ENCODE peak calls at places on chromosomes 7 and 10, in seven cellular contexts. G is stomach, H is spleen, R is H1, E is transverse colon, P is GM23338, Y is suprapubic skin. L is an unnamed sample.

GRCh38 chr7:7681191-7681935 is 37.0 kb downstream of the RPA3 start:
- DNase-seq in G (no peak), H (no peak), R (no peak), E (peak), P (peak), Y (no peak), L (peak)

GRCh38 chr10:131084791-131085585 is 226.5 kb downstream of the TCERG1L start:
- DNase-seq in G (no peak), H (no peak), R (no peak), E (no peak), P (no peak), Y (no peak), L (no peak)

GRCh38 chr10:49435225-49435624 is 39.3 kb upstream of the DRGX start:
- DNase-seq in G (no peak), H (no peak), R (no peak), E (no peak), P (peak), Y (no peak), L (no peak)

GRCh38 chr10:73601486-73601921 is 10.4 kb upstream of the USP54 start:
- DNase-seq in G (peak), H (no peak), R (no peak), E (peak), P (peak), Y (no peak), L (no peak)

GRCh38 chr7:126842451-126842850 is 410.3 kb downstream of the GRM8 start:
- DNase-seq in G (no peak), H (no peak), R (no peak), E (no peak), P (no peak), Y (no peak), L (no peak)

GRCh38 chr10:103545366-103545765 is 51.9 kb downstream of the NEURL1 start:
- DNase-seq in G (peak), H (peak), R (no peak), E (no peak), P (no peak), Y (peak), L (no peak)

GRCh38 chr7:18890134-18890533 is 227.3 kb downstream of the TWIST1 start:
- DNase-seq in G (no peak), H (no peak), R (no peak), E (no peak), P (no peak), Y (no peak), L (no peak)

GRCh38 chr7:74598558-74598957 is 59.0 kb upstream of the GTF2I start:
- DNase-seq in G (no peak), H (no peak), R (no peak), E (no peak), P (no peak), Y (no peak), L (no peak)

GRCh38 chr7:32937344-32938174 is 19.7 kb upstream of the FKBP9 start:
- DNase-seq in G (peak), H (no peak), R (no peak), E (peak), P (no peak), Y (peak), L (no peak)

GRCh38 chr7:26381476-26382175 is 90.0 kb downstream of the SNX10 start:
- DNase-seq in G (no peak), H (no peak), R (no peak), E (no peak), P (no peak), Y (no peak), L (no peak)

GRCh38 chr7:91240546-91240945 is 23.7 kb upstream of the FZD1 start:
- DNase-seq in G (no peak), H (no peak), R (no peak), E (no peak), P (no peak), Y (no peak), L (no peak)

GRCh38 chr10:92173996-92174395 is 116.9 kb downstream of the CPEB3 start:
- DNase-seq in G (no peak), H (no peak), R (no peak), E (no peak), P (peak), Y (no peak), L (no peak)

GRCh38 chr7:445020-445419 is 74.6 kb downstream of the PDGFA start:
- DNase-seq in G (no peak), H (no peak), R (no peak), E (no peak), P (no peak), Y (no peak), L (no peak)

GRCh38 chr7:105589221-105590077 is 8.2 kb upstream of the EFCAB10 start:
- DNase-seq in G (peak), H (no peak), R (no peak), E (peak), P (peak), Y (no peak), L (peak)

GRCh38 chr10:12777840-12778585 is 223.5 kb downstream of the CCDC3 start:
- DNase-seq in G (no peak), H (no peak), R (no peak), E (no peak), P (no peak), Y (no peak), L (no peak)

GRCh38 chr10:70462349-70462984 is 16.1 kb upstream of the PALD1 start:
- DNase-seq in G (peak), H (peak), R (no peak), E (peak), P (no peak), Y (no peak), L (no peak)

GRCh38 chr7:146249272-146249671 is 132.7 kb downstream of the CNTNAP2 start:
- DNase-seq in G (no peak), H (no peak), R (no peak), E (no peak), P (no peak), Y (no peak), L (no peak)

GRCh38 chr7:24573008-24573553 is at the start of gene PALS2:
- DNase-seq in G (peak), H (peak), R (no peak), E (peak), P (peak), Y (peak), L (no peak)

GRCh38 chr7:98755138-98755898 is 114.5 kb downstream of the TMEM130 start:
- DNase-seq in G (no peak), H (no peak), R (no peak), E (no peak), P (peak), Y (no peak), L (no peak)

GRCh38 chr7:49074538-49074937 is 150.2 kb downstream of the CDC14C start:
- DNase-seq in G (no peak), H (no peak), R (no peak), E (no peak), P (no peak), Y (no peak), L (no peak)

GRCh38 chr7:46681865-46682503 is 760.9 kb upstream of the IGFBP3 start:
- DNase-seq in G (no peak), H (no peak), R (no peak), E (no peak), P (no peak), Y (peak), L (no peak)

GRCh38 chr7:1413936-1414639 is 45.2 kb downstream of the MICALL2 start:
- DNase-seq in G (no peak), H (no peak), R (no peak), E (no peak), P (no peak), Y (no peak), L (no peak)

GRCh38 chr10:24513155-24513554 is 210.5 kb downstream of the ARHGAP21 start:
- DNase-seq in G (no peak), H (no peak), R (no peak), E (no peak), P (peak), Y (no peak), L (no peak)

GRCh38 chr10:11341253-11341652 is 270.2 kb downstream of the USP6NL start:
- DNase-seq in G (no peak), H (no peak), R (no peak), E (no peak), P (no peak), Y (no peak), L (no peak)

GRCh38 chr10:35447693-35448407 is 111.5 kb downstream of the CCNY start:
- DNase-seq in G (peak), H (no peak), R (peak), E (peak), P (peak), Y (no peak), L (no peak)

GRCh38 chr10:72099054-72099921 is 10.9 kb upstream of the SPOCK2 start:
- DNase-seq in G (no peak), H (no peak), R (no peak), E (no peak), P (no peak), Y (no peak), L (no peak)

GRCh38 chr10:72096115-72097000 is 8.0 kb upstream of the SPOCK2 start:
- DNase-seq in G (no peak), H (no peak), R (no peak), E (no peak), P (no peak), Y (no peak), L (no peak)

GRCh38 chr10:72095195-72095594 is 6.8 kb upstream of the SPOCK2 start:
- DNase-seq in G (no peak), H (no peak), R (no peak), E (no peak), P (no peak), Y (no peak), L (no peak)

GRCh38 chr10:72098301-72099053 is 10.1 kb upstream of the SPOCK2 start:
- DNase-seq in G (no peak), H (no peak), R (no peak), E (no peak), P (no peak), Y (no peak), L (no peak)

DNA sequence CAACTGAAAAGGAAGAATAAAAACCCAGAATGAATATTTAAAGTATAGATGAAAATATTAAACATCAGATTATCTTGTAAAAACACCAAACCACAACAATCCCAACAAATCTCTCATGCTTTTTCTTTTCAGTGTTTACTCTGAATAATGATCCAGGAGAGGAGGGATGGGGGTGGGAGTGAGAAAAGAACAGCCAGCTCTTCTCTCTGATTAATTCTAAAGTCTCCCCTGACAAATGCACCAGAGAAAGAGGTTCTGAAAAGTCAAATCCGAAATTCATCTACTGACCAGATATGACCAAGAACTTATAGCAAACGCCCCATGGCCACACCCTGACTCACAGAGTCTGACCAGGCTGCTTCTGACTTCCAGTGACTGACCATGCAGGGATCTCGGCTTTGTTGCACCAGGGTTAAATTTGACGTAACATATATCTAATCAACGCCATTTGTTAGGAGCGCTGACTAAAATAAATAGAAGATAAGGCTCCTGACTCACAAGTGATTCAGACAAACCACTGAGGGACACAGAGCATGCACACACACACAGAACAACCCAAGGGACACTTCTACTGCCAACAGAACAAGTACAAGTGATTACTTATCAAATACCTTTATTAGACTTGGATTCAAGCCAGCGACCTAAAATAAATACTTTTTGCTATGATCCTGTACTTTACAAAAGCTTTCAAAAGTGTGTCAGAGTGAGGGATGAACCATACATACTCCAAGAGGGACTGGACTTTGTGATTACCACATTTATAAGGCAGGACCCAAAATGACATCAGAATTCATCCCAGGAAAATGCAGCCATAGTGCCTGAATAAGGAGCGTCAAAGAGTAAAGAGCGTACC is 9.3 kb upstream of the SPOCK2 start:
- DNase-seq in G (peak), H (no peak), R (no peak), E (no peak), P (no peak), Y (no peak), L (peak)
- TF ChIP-seq POLR2AphosphoS5 in G (peak), H (no peak), R (no peak), E (no peak), P (no peak), Y (no peak), L (peak)

DNA sequence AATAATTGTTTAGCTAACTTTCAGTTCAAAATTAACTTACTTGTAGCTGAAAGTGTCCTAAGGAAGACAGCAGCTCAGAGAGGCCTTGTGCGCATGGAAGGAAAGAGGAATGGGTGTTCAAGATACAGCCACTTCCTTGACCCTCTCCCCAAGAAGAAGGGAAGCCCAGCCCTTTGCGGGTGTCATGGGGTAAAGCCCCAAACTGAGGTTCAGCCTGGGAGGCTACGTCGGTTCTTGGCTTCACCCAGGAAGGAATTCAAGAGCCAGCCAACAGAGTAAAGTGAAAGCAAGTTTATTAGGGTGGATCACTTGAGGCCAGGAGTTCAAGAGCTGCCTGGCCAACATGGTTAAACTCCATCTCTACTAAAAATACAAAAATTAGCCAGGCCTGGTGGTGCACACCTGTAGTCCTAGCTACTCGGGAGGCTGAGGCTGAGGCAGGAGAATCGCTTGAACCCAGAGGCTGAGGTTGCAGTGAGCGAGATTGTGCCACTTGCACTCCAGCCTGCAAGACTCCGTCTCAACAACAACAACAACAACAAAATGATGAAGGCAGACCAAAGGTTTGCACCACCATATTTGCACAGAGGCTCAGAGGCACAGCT is 15.9 kb downstream of the GPRIN2 start:
- DNase-seq in G (peak), H (peak), R (no peak), E (peak), P (no peak), Y (peak), L (no peak)
- H3K4me3 ChIP-seq in G (no peak), H (peak), R (peak), E (no peak), P (peak), Y (no peak), L (peak)

GRCh38 chr7:108605582-108606173 is 36.0 kb downstream of the DNAJB9 start:
- DNase-seq in G (no peak), H (no peak), R (no peak), E (no peak), P (no peak), Y (no peak), L (no peak)

GRCh38 chr7:108598858-108599257 is 29.2 kb downstream of the DNAJB9 start:
- DNase-seq in G (no peak), H (no peak), R (no peak), E (no peak), P (no peak), Y (no peak), L (no peak)

GRCh38 chr7:108604685-108605077 is 35.0 kb downstream of the DNAJB9 start:
- DNase-seq in G (no peak), H (no peak), R (no peak), E (no peak), P (no peak), Y (no peak), L (no peak)

GRCh38 chr7:108600399-108600798 is 30.7 kb downstream of the DNAJB9 start:
- DNase-seq in G (no peak), H (no peak), R (no peak), E (no peak), P (no peak), Y (no peak), L (no peak)

GRCh38 chr7:108603922-108604684 is 34.4 kb downstream of the DNAJB9 start:
- DNase-seq in G (no peak), H (no peak), R (no peak), E (no peak), P (no peak), Y (no peak), L (no peak)
- TF ChIP-seq POLR2AphosphoS5 in G (no peak), H (no peak), R (no peak), E (no peak), P (no peak), Y (no peak), L (no peak)

DNA sequence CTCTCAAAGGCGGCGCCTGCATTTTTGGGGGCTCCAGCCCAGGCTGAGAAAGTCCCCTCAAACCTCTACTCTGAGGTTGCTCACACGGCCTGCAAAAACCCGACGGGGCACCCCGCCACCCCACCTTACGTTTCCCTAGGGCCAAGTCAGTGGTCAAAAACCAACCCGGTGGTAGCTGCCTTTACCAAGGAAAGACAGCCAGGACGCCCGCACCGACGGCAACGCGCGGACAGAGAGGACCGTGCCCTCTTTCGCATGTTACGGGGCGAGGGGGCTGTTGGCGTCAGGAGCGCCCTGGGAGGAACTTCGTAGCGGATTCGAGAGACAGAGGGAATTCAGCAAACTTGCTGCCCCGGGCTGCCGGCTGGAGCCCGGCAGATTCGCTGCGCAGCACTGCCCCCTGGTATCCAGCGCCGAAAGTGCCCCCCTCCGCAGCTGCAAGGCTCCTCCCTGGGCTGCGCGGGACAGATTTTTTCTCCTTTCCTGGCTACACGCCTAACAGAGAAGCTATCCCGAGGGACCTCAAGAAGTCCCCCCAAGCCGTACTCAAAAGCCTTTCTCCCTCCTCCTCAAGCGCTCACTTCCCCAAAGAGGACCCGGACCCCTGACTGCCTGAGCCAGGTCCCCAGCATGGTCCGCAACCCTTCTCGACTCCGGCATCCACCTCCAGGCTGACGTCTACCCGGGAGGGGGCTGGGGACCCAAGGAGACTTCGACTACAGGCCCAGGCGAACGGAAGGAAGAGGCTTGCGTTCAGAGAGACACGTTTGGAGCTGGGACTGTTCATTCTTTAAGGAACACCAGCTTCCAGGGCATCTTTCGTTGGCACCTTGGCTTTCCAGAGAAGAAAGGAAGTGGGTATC is 27.7 kb upstream of the VAX1 start:
- DNase-seq in G (no peak), H (no peak), R (peak), E (peak), P (peak), Y (peak), L (no peak)
- H3K4me3 ChIP-seq in G (peak), H (peak), R (no peak), E (peak), P (peak), Y (peak), L (peak)

DNA sequence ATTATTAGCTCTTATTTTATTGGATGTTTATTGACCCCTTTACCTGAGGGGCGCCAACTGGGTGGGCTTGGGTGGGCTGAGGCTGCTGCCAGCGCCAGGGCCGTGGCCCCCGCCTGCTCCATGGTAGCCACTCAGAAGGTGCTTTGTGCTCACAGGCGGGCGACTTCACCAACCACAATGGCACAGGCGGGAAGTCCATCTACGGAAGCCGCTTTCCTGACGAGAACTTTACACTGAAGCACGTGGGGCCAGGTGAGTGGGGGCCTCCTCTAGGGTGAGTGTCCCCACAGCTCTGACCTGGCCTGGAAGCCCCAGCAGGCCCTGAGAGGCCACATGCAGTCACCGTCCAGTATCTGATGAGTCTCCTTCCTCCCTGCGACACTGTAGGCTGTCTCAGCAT is 4.1 kb downstream of the PPIF start:
- DNase-seq in G (no peak), H (peak), R (no peak), E (no peak), P (no peak), Y (no peak), L (no peak)
- TF ChIP-seq POLR2AphosphoS5 in G (no peak), H (no peak), R (no peak), E (no peak), P (no peak), Y (no peak), L (no peak)

GRCh38 chr10:58666024-58666423 is 153.4 kb downstream of the BICC1 start:
- DNase-seq in G (no peak), H (no peak), R (no peak), E (peak), P (no peak), Y (no peak), L (no peak)
- H3K4me3 ChIP-seq in G (peak), H (no peak), R (no peak), E (peak), P (no peak), Y (peak), L (peak)

DNA sequence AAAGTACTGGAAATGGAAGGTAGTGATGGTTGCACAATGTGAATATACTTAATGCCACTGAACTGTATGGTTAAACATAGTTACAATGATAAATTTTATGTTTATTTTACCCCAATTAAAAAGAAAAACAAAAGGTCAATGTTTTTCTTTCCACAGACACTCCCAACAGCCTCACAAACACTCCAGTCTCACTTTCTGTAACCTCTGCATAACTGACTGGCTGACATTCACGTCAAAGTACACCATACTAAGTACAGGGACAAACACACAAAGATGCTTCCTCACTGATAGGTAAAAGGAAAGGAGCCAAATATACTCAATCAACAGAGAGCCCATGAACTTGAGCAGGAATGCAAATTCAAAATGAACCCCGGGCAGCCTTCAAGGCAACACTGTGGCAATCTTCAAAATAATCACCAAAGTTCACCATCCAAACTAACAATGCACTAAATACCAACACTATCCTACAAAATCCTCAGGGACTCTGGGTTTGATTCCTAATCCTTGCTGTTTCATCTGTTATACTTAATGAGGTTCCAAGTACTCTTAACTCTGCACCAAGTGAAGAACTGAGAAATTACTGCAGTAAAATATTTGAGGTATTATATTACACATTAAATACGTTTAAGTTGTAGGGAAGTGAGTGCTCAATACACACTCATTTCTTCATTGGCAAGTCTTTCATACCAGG is 90.8 kb downstream of the ARMH3 start:
- DNase-seq in G (no peak), H (no peak), R (no peak), E (no peak), P (no peak), Y (no peak), L (no peak)
- TF ChIP-seq POLR2AphosphoS5 in G (no peak), H (no peak), R (no peak), E (no peak), P (no peak), Y (no peak), L (no peak)

L was measured in Panc1.